ENCODE peak calls at places on chromosomes 12 and 14, in five cellular contexts. I, C, T, R and Z are unnamed samples.
A peak's percentile ranks its signal among the peaks of the same experiment; 100 is the strongest.

GRCh38 chr12:110718222-110718908 is 24.3 kb downstream of the PPP1CC start:
- DNase-seq in I (no peak), C (no peak), T (no peak), R (no peak), Z (no peak)

GRCh38 chr12:92493816-92494215 is 209.0 kb upstream of the PLEKHG7 start:
- DNase-seq in I (no peak), C (no peak), T (peak; percentile 48), R (no peak), Z (no peak)

GRCh38 chr12:98402081-98402480 is 113.3 kb upstream of the TMPO start:
- DNase-seq in I (no peak), C (no peak), T (no peak), R (no peak), Z (no peak)

GRCh38 chr12:26101833-26102232 is 23.0 kb downstream of the BHLHE41 start:
- DNase-seq in I (no peak), C (no peak), T (no peak), R (no peak), Z (no peak)

GRCh38 chr12:53972152-53972702 is 699 bp upstream of the HOXC11 start:
- DNase-seq in I (no peak), C (no peak), T (peak; percentile 70), R (peak; percentile 68), Z (no peak)

GRCh38 chr12:26126340-26127284 is 1.8 kb upstream of the BHLHE41 start:
- DNase-seq in I (peak; percentile 78), C (peak; percentile 79), T (peak; percentile 94), R (peak; percentile 87), Z (peak; percentile 87)

GRCh38 chr12:143964-144649 is 69.8 kb downstream of the SLC6A12 start:
- DNase-seq in I (no peak), C (no peak), T (peak; percentile 26), R (no peak), Z (peak; percentile 81)

GRCh38 chr12:4214912-4215861 is 58.4 kb upstream of the CCND2 start:
- DNase-seq in I (peak; percentile 72), C (no peak), T (no peak), R (no peak), Z (peak; percentile 51)

GRCh38 chr12:110619534-110619953 is 5.6 kb downstream of the TCTN1 start:
- DNase-seq in I (no peak), C (peak; percentile 5), T (peak; percentile 57), R (no peak), Z (no peak)

GRCh38 chr14:81091139-81091538 is 129.6 kb downstream of the GTF2A1 start:
- DNase-seq in I (no peak), C (no peak), T (no peak), R (no peak), Z (no peak)

GRCh38 chr12:62928632-62929031 is 6.3 kb downstream of the PPM1H start:
- DNase-seq in I (no peak), C (no peak), T (no peak), R (no peak), Z (no peak)

GRCh38 chr14:93304771-93305170 is 28.1 kb downstream of the BTBD7 start:
- DNase-seq in I (no peak), C (peak; percentile 29), T (peak; percentile 77), R (peak; percentile 64), Z (no peak)

GRCh38 chr12:34400423-34400881 is 378.2 kb downstream of the ALG10 start:
- DNase-seq in I (peak; percentile 16), C (no peak), T (no peak), R (no peak), Z (no peak)

GRCh38 chr12:51822956-51823355 is 25.6 kb downstream of the FIGNL2 start:
- DNase-seq in I (no peak), C (no peak), T (no peak), R (no peak), Z (no peak)

GRCh38 chr12:4434299-4434698 is 11.3 kb downstream of the FGF6 start:
- DNase-seq in I (no peak), C (no peak), T (no peak), R (no peak), Z (no peak)

GRCh38 chr14:68082698-68083291 is 263.2 kb downstream of the RAD51B start:
- DNase-seq in I (no peak), C (no peak), T (no peak), R (peak; percentile 11), Z (no peak)

GRCh38 chr12:10363922-10364838 is 25.7 kb downstream of the KLRK1 start:
- DNase-seq in I (no peak), C (peak; percentile 12), T (peak; percentile 66), R (peak; percentile 55), Z (peak; percentile 47)

GRCh38 chr14:22580604-22581003 is 8.4 kb downstream of the DAD1 start:
- DNase-seq in I (no peak), C (no peak), T (no peak), R (no peak), Z (no peak)

GRCh38 chr12:46507766-46508165 is 135.2 kb upstream of the SLC38A2 start:
- DNase-seq in I (no peak), C (no peak), T (peak; percentile 31), R (no peak), Z (no peak)

GRCh38 chr14:32003585-32003984 is 73.5 kb upstream of the ARHGAP5 start:
- DNase-seq in I (no peak), C (no peak), T (no peak), R (no peak), Z (no peak)

GRCh38 chr14:95460647-95461478 is 55.6 kb downstream of the SYNE3 start:
- DNase-seq in I (no peak), C (peak; percentile 63), T (peak; percentile 94), R (peak; percentile 87), Z (peak; percentile 30)

GRCh38 chr14:61517861-61518802 is 177.2 kb upstream of the HIF1A start:
- DNase-seq in I (no peak), C (no peak), T (no peak), R (no peak), Z (peak; percentile 57)

GRCh38 chr14:56196274-56196673 is 78.1 kb downstream of the PELI2 start:
- DNase-seq in I (no peak), C (no peak), T (peak; percentile 75), R (peak; percentile 63), Z (no peak)

GRCh38 chr14:95519699-95520098 is 3.2 kb upstream of the SYNE3 start:
- DNase-seq in I (peak; percentile 73), C (peak; percentile 76), T (peak; percentile 97), R (peak; percentile 90), Z (peak; percentile 61)

GRCh38 chr14:58171090-58171489 is 19.1 kb upstream of the ARMH4 start:
- DNase-seq in I (peak; percentile 81), C (peak; percentile 76), T (peak; percentile 86), R (peak; percentile 88), Z (peak; percentile 71)

GRCh38 chr12:122834229-122834920 is 882 bp upstream of the HIP1R start:
- DNase-seq in I (no peak), C (peak; percentile 51), T (peak; percentile 74), R (peak; percentile 55), Z (peak; percentile 63)

GRCh38 chr14:22579218-22579617 is 9.8 kb downstream of the DAD1 start:
- DNase-seq in I (no peak), C (no peak), T (peak; percentile 19), R (no peak), Z (no peak)

GRCh38 chr14:37610945-37611523 is 15.6 kb downstream of the TTC6 start:
- DNase-seq in I (no peak), C (no peak), T (no peak), R (no peak), Z (no peak)

GRCh38 chr14:68684466-68685418 is 108.1 kb downstream of the ZFP36L1 start:
- DNase-seq in I (no peak), C (no peak), T (peak; percentile 34), R (no peak), Z (no peak)

GRCh38 chr14:104820669-104821228 is 19.8 kb downstream of the ZBTB42 start:
- DNase-seq in I (peak; percentile 68), C (peak; percentile 60), T (peak; percentile 90), R (peak; percentile 78), Z (peak; percentile 65)

GRCh38 chr12:105294886-105295479 is 35.5 kb upstream of the C12orf75 start:
- DNase-seq in I (no peak), C (no peak), T (no peak), R (peak; percentile 36), Z (no peak)

GRCh38 chr14:72894623-72895378 is 900 bp upstream of the DPF3 start:
- DNase-seq in I (no peak), C (no peak), T (peak; percentile 30), R (peak; percentile 45), Z (peak; percentile 45)

GRCh38 chr12:123942277-123942653 is 30.4 kb downstream of the CCDC92 start:
- DNase-seq in I (no peak), C (peak; percentile 25), T (peak; percentile 85), R (peak; percentile 92), Z (no peak)

GRCh38 chr12:118334939-118335567 is 37.7 kb downstream of the TAOK3 start:
- DNase-seq in I (peak; percentile 77), C (no peak), T (no peak), R (no peak), Z (no peak)